ENCODE peak calls at places on chromosomes 1 and 21, in six cellular contexts. M, T, U, Y, P and G are unnamed samples.

GRCh38 chr1:183477986-183478781 is 5.9 kb downstream of the SMG7 start:
- DNase-seq in Y (no peak), U (no peak), T (no peak), P (no peak), M (no peak), G (no peak)

GRCh38 chr1:212678456-212679410 is 20.9 kb downstream of the BATF3 start:
- DNase-seq in P (no peak), U (no peak), Y (no peak), T (no peak), M (no peak), G (no peak)

GRCh38 chr21:31874817-31875216 is 2.0 kb downstream of the HUNK start:
- DNase-seq in M (no peak), T (peak; percentile 32), P (no peak), Y (peak; percentile 25), U (no peak), G (no peak)

GRCh38 chr1:151510020-151510405 is 1.2 kb upstream of the CGN start:
- DNase-seq in U (no peak), P (no peak), M (no peak), Y (no peak), T (no peak), G (no peak)

GRCh38 chr1:212518188-212518951 is 85.7 kb downstream of the NENF start:
- DNase-seq in T (no peak), M (peak; percentile 85), Y (no peak), U (no peak), P (no peak), G (peak; percentile 61)

GRCh38 chr1:103457856-103458255 is 67.6 kb upstream of the RNPC3 start:
- DNase-seq in M (no peak), U (no peak), P (no peak), T (no peak), Y (no peak), G (no peak)

GRCh38 chr1:212738330-212738729 is 38.7 kb upstream of the BATF3 start:
- DNase-seq in U (no peak), P (no peak), Y (no peak), M (no peak), T (no peak), G (no peak)

GRCh38 chr1:64550505-64550904 is 80.6 kb downstream of the CACHD1 start:
- DNase-seq in T (no peak), Y (no peak), U (no peak), P (peak; percentile 50), M (no peak), G (no peak)

GRCh38 chr1:58353168-58353567 is 193.4 kb downstream of the OMA1 start:
- DNase-seq in T (no peak), P (no peak), M (no peak), U (no peak), Y (no peak), G (no peak)

GRCh38 chr1:212229654-212230053 is 55.6 kb upstream of the PPP2R5A start:
- DNase-seq in T (no peak), P (no peak), Y (no peak), M (no peak), U (no peak), G (no peak)

GRCh38 chr1:241627453-241628329 is 12.5 kb downstream of the CHML start:
- DNase-seq in U (peak; percentile 72), M (no peak), P (peak; percentile 52), Y (peak; percentile 46), T (no peak), G (no peak)

GRCh38 chr1:27955076-27955475 is 4.7 kb upstream of the XKR8 start:
- DNase-seq in U (no peak), Y (no peak), M (no peak), T (no peak), P (no peak), G (no peak)

GRCh38 chr1:215263636-215264035 is 181.1 kb downstream of the KCNK2 start:
- DNase-seq in M (no peak), U (no peak), P (no peak), T (no peak), Y (no peak), G (no peak)

GRCh38 chr1:63294797-63295594 is 27.4 kb upstream of the FOXD3 start:
- DNase-seq in U (no peak), T (no peak), P (no peak), M (no peak), Y (no peak), G (no peak)

GRCh38 chr1:53589043-53589887 is 130.1 kb downstream of the DMRTB1 start:
- DNase-seq in Y (no peak), M (no peak), T (no peak), U (no peak), P (no peak), G (no peak)

GRCh38 chr1:100721502-100722205 is 2.1 kb downstream of the VCAM1 start:
- DNase-seq in T (peak; percentile 18), U (no peak), M (no peak), Y (no peak), P (peak; percentile 74), G (no peak)

GRCh38 chr1:20110679-20111078 is 8.7 kb downstream of the PLA2G2D start:
- DNase-seq in Y (no peak), M (no peak), P (no peak), T (no peak), U (peak; percentile 94), G (no peak)

GRCh38 chr1:63116016-63116415 is 206.4 kb upstream of the FOXD3 start:
- DNase-seq in U (no peak), T (no peak), Y (no peak), P (peak; percentile 51), M (no peak), G (no peak)

GRCh38 chr1:172976222-172977041 is 74.3 kb downstream of the TNFSF18 start:
- DNase-seq in U (peak; percentile 44), Y (no peak), T (no peak), P (no peak), M (no peak), G (no peak)

GRCh38 chr1:64006276-64007051 is 197.0 kb upstream of the UBE2U start:
- DNase-seq in Y (no peak), T (no peak), M (no peak), U (peak; percentile 70), P (peak; percentile 17), G (no peak)

GRCh38 chr1:154335351-154335714 is 10.0 kb downstream of the ATP8B2 start:
- DNase-seq in M (no peak), Y (no peak), P (no peak), U (no peak), T (no peak), G (no peak)
- TF ChIP-seq CTCF in M (peak; percentile 19), Y (no peak), P (no peak), U (no peak), T (no peak), G (no peak)

DNA sequence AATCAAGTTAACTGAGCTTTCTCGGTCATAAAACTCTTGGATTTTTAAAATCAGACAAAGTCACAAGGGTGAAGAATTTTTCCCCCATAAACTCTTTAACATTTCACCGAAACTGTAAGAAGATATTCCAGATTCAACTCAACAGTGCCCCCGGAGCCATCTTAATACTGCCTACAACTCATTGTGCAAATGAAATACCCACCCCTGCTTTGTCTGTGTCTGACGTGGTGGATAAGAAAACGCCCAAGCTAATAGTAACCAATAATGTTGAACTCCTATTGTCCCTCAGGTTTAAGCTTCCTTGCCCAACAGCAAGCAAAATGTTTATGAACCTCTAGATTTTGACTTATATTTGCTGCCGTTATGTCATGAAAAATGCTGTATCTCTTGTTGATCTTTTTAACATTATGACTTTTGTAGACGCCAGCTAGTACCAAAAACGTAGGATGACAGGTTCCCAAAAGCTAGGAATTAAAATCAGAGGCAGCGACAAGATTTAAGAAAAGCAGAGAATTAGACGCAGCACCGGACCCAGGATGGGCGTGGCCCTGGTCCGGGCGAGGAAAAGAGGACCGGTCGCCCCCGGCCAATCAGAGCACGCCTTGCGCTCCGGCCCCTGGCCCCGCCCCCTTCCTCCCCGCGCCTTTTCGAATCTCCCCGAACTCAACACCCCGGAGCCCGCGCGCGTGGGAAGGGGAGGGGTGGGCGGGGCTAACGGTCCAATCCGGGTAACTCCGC is 1.1 kb downstream of the STMN1 start:
- DNase-seq in P (peak; percentile 98), U (peak; percentile 76), Y (peak; percentile 99), T (peak; percentile 98), M (peak; percentile 96), G (peak; percentile 85)
- TF ChIP-seq CTCF in P (peak; percentile 34), U (peak; percentile 32), Y (no peak), T (no peak), M (peak; percentile 7), G (no peak)

DNA sequence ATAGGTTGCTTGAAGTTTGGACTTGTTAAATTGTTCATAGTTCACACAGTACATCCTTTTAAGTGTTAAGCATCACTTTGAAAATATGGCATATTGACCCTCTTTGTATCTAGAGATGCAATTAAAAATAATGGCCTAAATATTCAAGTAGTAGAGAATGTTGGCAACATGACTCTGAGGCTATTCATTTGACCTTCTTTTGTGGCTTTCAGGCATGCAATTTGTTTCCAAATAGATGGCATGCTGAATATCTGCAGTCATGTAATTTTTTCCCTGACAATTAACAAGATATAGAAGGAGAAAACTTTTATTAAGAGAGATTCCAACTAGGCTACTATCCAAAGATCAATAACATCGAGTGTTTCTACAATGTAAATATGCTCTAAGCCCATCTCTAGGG is 230.6 kb upstream of the ZRANB2 start:
- DNase-seq in P (no peak), Y (no peak), U (no peak), M (no peak), T (no peak), G (no peak)
- TF ChIP-seq CTCF in P (no peak), Y (no peak), U (no peak), M (no peak), T (no peak), G (no peak)

GRCh38 chr21:33293811-33294216 is 27.6 kb downstream of the IL10RB start:
- DNase-seq in Y (no peak), T (no peak), U (peak; percentile 32), P (no peak), M (no peak), G (no peak)
- TF ChIP-seq CTCF in Y (no peak), T (no peak), U (no peak), P (no peak), M (no peak), G (no peak)

GRCh38 chr1:32351077-32351858 is 11.0 kb downstream of the FAM229A start:
- DNase-seq in M (peak; percentile 94), P (peak; percentile 97), U (peak; percentile 75), Y (peak; percentile 93), T (peak; percentile 95), G (peak; percentile 94)

GRCh38 chr1:32353431-32353830 is 8.9 kb downstream of the FAM229A start:
- DNase-seq in Y (no peak), M (peak; percentile 58), T (peak; percentile 71), P (no peak), U (no peak), G (no peak)

GRCh38 chr1:32353886-32354570 is 8.3 kb downstream of the FAM229A start:
- DNase-seq in T (peak; percentile 88), P (no peak), Y (peak; percentile 21), U (no peak), M (peak; percentile 57), G (no peak)

GRCh38 chr1:32351859-32352745 is 10.2 kb downstream of the FAM229A start:
- DNase-seq in M (peak; percentile 63), Y (no peak), T (peak; percentile 81), P (no peak), U (no peak), G (peak; percentile 27)

DNA sequence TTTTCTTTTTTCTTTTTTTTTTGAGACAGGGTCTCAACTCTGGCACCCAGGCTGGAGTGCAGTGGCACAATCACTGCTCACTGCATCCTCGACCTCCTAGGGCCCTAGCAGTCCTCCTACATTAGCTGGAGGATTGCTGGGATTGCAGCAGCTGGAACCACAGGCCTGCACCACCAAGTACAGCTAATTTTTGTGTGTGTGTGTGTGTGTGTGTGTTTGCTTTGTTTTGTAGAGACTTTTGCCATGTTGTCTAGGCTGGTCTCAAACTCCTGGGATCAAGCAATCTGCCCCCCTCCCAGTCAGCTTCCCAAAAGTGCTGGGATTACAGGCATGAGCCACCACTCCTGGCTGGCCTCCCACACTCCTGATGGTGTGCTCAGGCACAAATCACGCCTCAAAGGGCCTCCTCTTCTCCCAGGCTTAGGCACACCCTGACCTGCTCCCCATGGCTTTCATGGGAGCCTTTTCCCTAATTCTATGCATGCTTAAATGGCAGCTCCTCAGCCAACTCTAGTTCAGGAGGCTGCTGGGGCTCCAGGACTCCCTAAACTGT is 9.4 kb downstream of the FAM229A start:
- DNase-seq in U (no peak), Y (no peak), P (no peak), T (no peak), M (no peak), G (no peak)
- TF ChIP-seq CTCF in U (no peak), Y (no peak), P (no peak), T (no peak), M (no peak), G (no peak)